ENCODE peak calls at places on chromosomes 6 and 20, in five cellular contexts. K is CD4-positive, alpha-beta T cell; O is HFF-Myc; F is right lobe of liver; Y is breast epithelium. G is an unnamed sample.

GRCh38 chr20:12610871-12611270 is 397.9 kb upstream of the SPTLC3 start:
- DNase-seq in K (no peak), O (no peak), F (no peak), Y (no peak), G (no peak)

GRCh38 chr6:30767158-30767943 is 23.0 kb upstream of the IER3 start:
- DNase-seq in K (no peak), O (no peak), F (no peak), Y (no peak), G (no peak)

GRCh38 chr20:52497731-52498130 is 306.2 kb upstream of the ZFP64 start:
- DNase-seq in K (no peak), O (no peak), F (no peak), Y (no peak), G (no peak)

GRCh38 chr6:42451595-42452170 is at the start of gene TRERF1:
- DNase-seq in K (peak), O (no peak), F (no peak), Y (no peak), G (peak)

GRCh38 chr20:20411382-20411781 is 43.5 kb downstream of the INSM1 start:
- DNase-seq in K (no peak), O (no peak), F (no peak), Y (no peak), G (no peak)

GRCh38 chr6:73062121-73062520 is 163.2 kb downstream of the KHDC1L start:
- DNase-seq in K (no peak), O (no peak), F (no peak), Y (no peak), G (no peak)

GRCh38 chr6:36125575-36125974 is 4.7 kb upstream of the MAPK13 start:
- DNase-seq in K (no peak), O (no peak), F (peak), Y (no peak), G (no peak)

GRCh38 chr20:34578040-34578439 is 19.5 kb downstream of the MAP1LC3A start:
- DNase-seq in K (no peak), O (no peak), F (no peak), Y (no peak), G (no peak)

GRCh38 chr20:56761393-56761792 is 132.3 kb downstream of the TFAP2C start:
- DNase-seq in K (no peak), O (no peak), F (no peak), Y (no peak), G (no peak)

GRCh38 chr6:100620085-100620484 is 155.4 kb upstream of the SIM1 start:
- DNase-seq in K (no peak), O (peak), F (no peak), Y (no peak), G (no peak)

GRCh38 chr20:46699651-46700359 is 9.6 kb upstream of the SLC2A10 start:
- DNase-seq in K (no peak), O (no peak), F (no peak), Y (no peak), G (no peak)

GRCh38 chr6:15622045-15622750 is 40.6 kb downstream of the DTNBP1 start:
- DNase-seq in K (no peak), O (no peak), F (no peak), Y (no peak), G (no peak)

GRCh38 chr6:150492941-150493340 is 106.7 kb upstream of the PLEKHG1 start:
- DNase-seq in K (no peak), O (peak), F (no peak), Y (no peak), G (no peak)

GRCh38 chr6:19999319-20000191 is 162.4 kb downstream of the ID4 start:
- DNase-seq in K (no peak), O (no peak), F (no peak), Y (no peak), G (no peak)

GRCh38 chr20:1467355-1468116 is 887 bp upstream of the NSFL1C start:
- DNase-seq in K (no peak), O (no peak), F (no peak), Y (no peak), G (peak)

GRCh38 chr6:93319304-93319703 is 100.1 kb downstream of the EPHA7 start:
- DNase-seq in K (no peak), O (no peak), F (no peak), Y (no peak), G (no peak)

GRCh38 chr6:30769088-30769852 is 24.9 kb upstream of the IER3 start:
- DNase-seq in K (peak), O (peak), F (no peak), Y (no peak), G (no peak)

GRCh38 chr20:11926599-11926998 is 8.9 kb downstream of the BTBD3 start:
- DNase-seq in K (no peak), O (no peak), F (no peak), Y (no peak), G (no peak)

GRCh38 chr6:151757506-151757955 is 50.0 kb upstream of the ESR1 start:
- DNase-seq in K (no peak), O (no peak), F (no peak), Y (no peak), G (no peak)

GRCh38 chr6:22783921-22784320 is 214.6 kb downstream of the HDGFL1 start:
- DNase-seq in K (no peak), O (no peak), F (no peak), Y (no peak), G (no peak)

GRCh38 chr20:63542696-63543095 is 4.9 kb downstream of the SRMS start:
- DNase-seq in K (no peak), O (no peak), F (no peak), Y (no peak), G (no peak)

GRCh38 chr6:10505529-10505928 is 15.6 kb upstream of the GCNT2 start:
- DNase-seq in K (no peak), O (no peak), F (no peak), Y (no peak), G (no peak)

GRCh38 chr6:73830119-73830518 is 134.1 kb downstream of the CD109 start:
- DNase-seq in K (no peak), O (no peak), F (no peak), Y (no peak), G (no peak)

GRCh38 chr6:158767714-158768113 is 51.5 kb downstream of the EZR start:
- DNase-seq in K (no peak), O (no peak), F (no peak), Y (no peak), G (no peak)

GRCh38 chr6:170250451-170250850 is 40.4 kb downstream of the DLL1 start:
- DNase-seq in K (no peak), O (no peak), F (no peak), Y (no peak), G (no peak)

GRCh38 chr20:2747676-2748235 is 52.7 kb downstream of the CPXM1 start:
- DNase-seq in K (no peak), O (no peak), F (no peak), Y (no peak), G (no peak)

GRCh38 chr20:25223179-25223661 is 24.7 kb upstream of the PYGB start:
- DNase-seq in K (no peak), O (peak), F (no peak), Y (no peak), G (no peak)

GRCh38 chr6:43921548-43922422 is 151.8 kb downstream of the VEGFA start:
- DNase-seq in K (no peak), O (no peak), F (peak), Y (no peak), G (no peak)
- TF ChIP-seq CTCF in K (no peak), O (no peak), F (no peak), Y (no peak), G (no peak)

GRCh38 chr6:149395185-149395584 is 4.9 kb upstream of the SUMO4 start:
- DNase-seq in K (no peak), O (no peak), F (no peak), Y (no peak), G (no peak)
- TF ChIP-seq CTCF in K (no peak), O (no peak), F (no peak), Y (no peak), G (no peak)

GRCh38 chr6:473356-473755 is 81.8 kb downstream of the IRF4 start:
- DNase-seq in K (no peak), O (no peak), F (no peak), Y (no peak), G (no peak)
- TF ChIP-seq CTCF in K (no peak), O (no peak), F (no peak), Y (no peak), G (no peak)

DNA sequence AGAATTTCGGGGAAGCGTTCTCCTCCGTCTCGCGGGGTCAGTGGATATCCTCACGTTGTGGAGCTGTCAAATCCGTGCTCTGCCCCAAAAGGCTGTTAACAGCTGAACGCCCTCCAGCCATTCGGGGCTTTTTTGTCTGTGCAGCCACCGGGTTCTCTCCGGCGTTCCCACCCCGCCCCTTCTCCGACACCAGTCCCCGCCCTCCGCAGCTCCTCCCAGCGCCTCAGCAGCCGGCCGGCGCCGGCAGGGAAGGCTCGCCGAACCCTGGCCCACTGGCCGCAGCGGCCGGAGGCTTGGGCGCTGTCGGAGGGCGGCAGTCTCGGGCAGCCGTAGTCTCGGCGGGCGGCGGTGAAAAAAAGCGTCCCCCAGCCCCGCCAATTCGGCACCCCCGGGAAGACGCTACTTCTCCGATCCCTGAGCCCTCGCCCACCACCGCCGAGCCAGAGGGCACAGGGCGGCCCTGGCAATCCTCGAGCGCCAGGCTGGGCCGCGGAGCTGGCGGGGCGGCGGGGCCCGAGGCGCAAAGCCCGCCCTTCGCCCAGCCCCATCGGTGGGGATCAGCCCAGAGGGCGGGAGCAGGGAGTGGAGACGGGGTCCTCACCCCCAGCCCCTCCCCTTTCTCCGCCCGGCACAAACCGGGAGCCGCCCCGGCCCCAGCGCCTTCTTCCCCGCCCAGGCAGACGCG is at the start of gene SESN1:
- DNase-seq in K (peak), O (peak), F (peak), Y (peak), G (peak)
- TF ChIP-seq CTCF in K (no peak), O (no peak), F (no peak), Y (no peak), G (no peak)

DNA sequence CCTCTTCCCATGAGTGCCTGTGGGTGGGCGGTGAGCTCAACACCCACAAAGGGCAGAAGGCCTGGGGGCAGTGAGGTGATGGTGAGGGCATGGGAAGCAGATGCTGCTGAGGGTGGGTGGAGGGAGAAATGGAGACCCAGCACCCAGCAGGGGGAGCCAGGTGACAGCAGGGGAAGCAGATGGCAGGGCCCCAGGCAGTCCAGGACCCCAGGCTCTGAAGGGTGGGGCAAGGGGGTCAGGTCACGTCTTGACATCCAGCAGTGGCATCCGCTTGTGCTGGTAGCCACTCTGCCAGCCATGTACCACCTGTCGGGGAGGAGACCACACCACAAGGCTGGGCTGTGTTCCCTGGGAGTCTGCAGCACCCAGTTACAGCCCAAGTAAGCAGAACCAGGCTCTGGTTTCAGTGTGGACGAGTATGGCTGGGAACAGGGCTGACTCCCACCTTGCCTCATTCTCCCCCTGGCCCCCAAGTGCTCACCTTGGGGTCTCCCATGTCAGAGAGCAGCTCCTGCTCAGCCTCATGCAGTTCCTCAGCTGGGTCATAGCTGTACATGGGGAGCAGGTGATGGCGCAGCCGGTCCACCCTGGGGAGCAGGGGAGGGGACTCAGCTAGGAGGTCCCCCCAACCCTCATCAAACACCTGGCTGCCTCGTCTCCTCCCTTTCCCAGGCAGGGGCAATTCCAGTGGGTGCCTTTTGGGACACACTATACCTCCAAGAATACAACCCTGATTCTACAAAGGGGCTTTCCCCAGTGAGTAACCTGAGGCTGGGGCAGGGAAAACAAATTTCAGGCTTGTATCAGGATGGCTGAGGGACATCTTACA is 2.0 kb downstream of the SMIM29 start:
- DNase-seq in K (peak), O (no peak), F (no peak), Y (no peak), G (no peak)
- TF ChIP-seq CTCF in K (peak), O (peak), F (peak), Y (peak), G (peak)

GRCh38 chr20:4227085-4227821 is 211.9 kb upstream of the RNF24 start:
- DNase-seq in K (no peak), O (no peak), F (no peak), Y (no peak), G (no peak)
- TF ChIP-seq CTCF in K (no peak), O (peak), F (peak), Y (no peak), G (peak)

GRCh38 chr20:43840382-43841070 is 74.1 kb upstream of the TOX2 start:
- DNase-seq in K (peak), O (no peak), F (peak), Y (no peak), G (no peak)
- TF ChIP-seq CTCF in K (no peak), O (peak), F (peak), Y (no peak), G (peak)

GRCh38 chr6:147201885-147202515 is 2.2 kb upstream of the STXBP5 start:
- DNase-seq in K (no peak), O (no peak), F (no peak), Y (no peak), G (no peak)
- TF ChIP-seq CTCF in K (no peak), O (no peak), F (no peak), Y (no peak), G (no peak)

GRCh38 chr20:10647471-10647870 is 26.3 kb downstream of the JAG1 start:
- DNase-seq in K (no peak), O (no peak), F (no peak), Y (no peak), G (no peak)
- TF ChIP-seq CTCF in K (no peak), O (peak), F (no peak), Y (peak), G (peak)

DNA sequence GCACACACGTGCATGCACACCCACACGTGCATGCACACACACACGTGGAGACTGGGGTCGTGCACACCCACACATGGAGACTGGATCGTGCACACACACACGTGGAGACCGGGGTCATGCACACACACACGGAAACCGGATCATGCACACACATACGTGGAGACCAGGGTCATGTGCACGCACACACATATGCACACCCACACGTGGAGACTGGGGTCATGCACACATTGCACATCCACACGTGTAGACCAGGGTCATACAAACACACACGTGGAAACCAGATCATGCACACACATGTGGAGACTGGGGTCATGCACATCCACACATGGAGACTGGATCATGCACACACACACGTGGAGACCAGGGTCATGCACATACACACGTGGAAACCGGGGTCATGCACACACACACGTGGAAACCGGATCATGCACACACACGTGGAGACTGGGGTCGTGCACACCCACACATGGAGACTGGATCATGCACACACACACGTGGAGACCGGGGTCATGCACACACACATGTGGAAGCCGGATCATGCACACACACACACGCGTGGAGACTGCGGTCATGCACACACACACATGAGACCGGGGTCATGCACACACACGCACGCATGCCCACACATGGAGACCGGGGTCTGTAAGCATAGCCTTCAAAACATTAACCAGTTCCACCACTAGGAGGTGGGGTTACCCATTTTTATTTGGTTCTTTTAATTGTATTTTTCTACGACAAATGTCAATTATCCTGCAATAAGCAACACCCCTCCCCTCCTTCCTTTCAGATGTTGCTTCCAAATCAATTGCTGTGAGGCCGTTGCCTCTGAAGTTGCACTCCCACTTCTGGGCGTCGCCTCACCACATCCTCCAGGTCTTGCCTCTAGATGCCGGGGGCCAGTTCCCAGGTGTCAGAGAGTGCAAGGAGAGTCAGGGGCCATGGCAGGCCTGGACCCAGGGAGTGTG is 95.8 kb downstream of the TMEM242 start:
- DNase-seq in K (no peak), O (no peak), F (no peak), Y (peak), G (peak)
- TF ChIP-seq CTCF in K (peak), O (peak), F (peak), Y (no peak), G (peak)